ENCODE peak calls at places on chromosome 17, in ten cellular contexts. H is breast epithelium; C is CD8-positive, alpha-beta T cell; Y is esophagus squamous epithelium; P is transverse colon; O is colonic mucosa; J is GM23248; X is Peyer's patch; I is brain microvascular endothelial cell; B is tibial artery. M is an unnamed sample.
A peak's percentile ranks its signal among the peaks of the same experiment; 100 is the strongest.

GRCh38 chr17:69142473-69142802 is 743 bp upstream of the ABCA6 start:
- DNase-seq in H (no peak), C (no peak), Y (no peak), P (no peak), O (no peak), J (peak; percentile 77), X (no peak), I (peak; percentile 25), B (no peak), M (no peak)

GRCh38 chr17:78873519-78874340 is 29.3 kb downstream of the CEP295NL start:
- DNase-seq in H (no peak), C (no peak), Y (no peak), P (no peak), O (no peak), J (no peak), X (no peak), I (peak; percentile 21), B (no peak), M (no peak)

GRCh38 chr17:64092952-64093451 is 36.9 kb downstream of the ERN1 start:
- DNase-seq in H (no peak), C (no peak), Y (no peak), P (no peak), O (no peak), J (no peak), X (no peak), I (no peak), B (no peak), M (no peak)

GRCh38 chr17:8948462-8948861 is 17.0 kb downstream of the PIK3R5 start:
- DNase-seq in H (no peak), C (no peak), Y (no peak), P (no peak), O (no peak), J (no peak), X (no peak), I (no peak), B (no peak), M (no peak)

GRCh38 chr17:66715745-66716156 is 119.2 kb upstream of the CACNG5 start:
- DNase-seq in H (no peak), C (no peak), Y (no peak), P (no peak), O (peak; percentile 46), J (peak; percentile 76), X (no peak), I (peak; percentile 68), B (no peak), M (no peak)

GRCh38 chr17:44559288-44560249 is 2.3 kb downstream of the FZD2 start:
- DNase-seq in H (no peak), C (no peak), Y (no peak), P (no peak), O (no peak), J (peak; percentile 33), X (no peak), I (no peak), B (no peak), M (no peak)

GRCh38 chr17:18235743-18236256 is 10.4 kb downstream of the LLGL1 start:
- DNase-seq in H (peak; percentile 61), C (no peak), Y (no peak), P (no peak), O (no peak), J (peak; percentile 72), X (no peak), I (peak; percentile 43), B (no peak), M (no peak)

GRCh38 chr17:40622509-40622928 is 25.1 kb downstream of the SMARCE1 start:
- DNase-seq in H (no peak), C (no peak), Y (no peak), P (no peak), O (no peak), J (no peak), X (no peak), I (no peak), B (no peak), M (no peak)

GRCh38 chr17:45857977-45858708 is 13.5 kb downstream of the SPPL2C start:
- DNase-seq in H (no peak), C (no peak), Y (no peak), P (no peak), O (no peak), J (peak; percentile 54), X (no peak), I (peak; percentile 22), B (no peak), M (no peak)

GRCh38 chr17:45405250-45406086 is 27.2 kb downstream of the ARHGAP27 start:
- DNase-seq in H (no peak), C (no peak), Y (no peak), P (peak; percentile 89), O (peak; percentile 91), J (peak; percentile 40), X (peak; percentile 95), I (no peak), B (no peak), M (peak; percentile 56)

GRCh38 chr17:72743037-72743467 is 349.4 kb downstream of the SLC39A11 start:
- DNase-seq in H (no peak), C (no peak), Y (no peak), P (no peak), O (no peak), J (no peak), X (no peak), I (no peak), B (no peak), M (no peak)

GRCh38 chr17:55527520-55528118 is 16.4 kb upstream of the SMIM36 start:
- DNase-seq in H (no peak), C (no peak), Y (no peak), P (no peak), O (no peak), J (peak; percentile 74), X (no peak), I (peak; percentile 47), B (peak; percentile 30), M (no peak)

GRCh38 chr17:51085150-51085805 is 35.4 kb downstream of the SPAG9 start:
- DNase-seq in H (no peak), C (no peak), Y (no peak), P (no peak), O (no peak), J (peak; percentile 43), X (no peak), I (no peak), B (no peak), M (no peak)

GRCh38 chr17:67431210-67432015 is 54.3 kb downstream of the PITPNC1 start:
- DNase-seq in H (no peak), C (no peak), Y (no peak), P (no peak), O (no peak), J (peak; percentile 91), X (no peak), I (peak; percentile 74), B (no peak), M (no peak)

GRCh38 chr17:31171711-31172110 is 76.9 kb downstream of the NF1 start:
- DNase-seq in H (no peak), C (no peak), Y (no peak), P (no peak), O (no peak), J (peak; percentile 23), X (no peak), I (no peak), B (no peak), M (no peak)

GRCh38 chr17:10556301-10557005 is 7.0 kb upstream of the MYH2 start:
- DNase-seq in H (no peak), C (no peak), Y (no peak), P (no peak), O (no peak), J (peak; percentile 46), X (no peak), I (no peak), B (no peak), M (no peak)

GRCh38 chr17:35930211-35931065 is at the start of gene RDM1:
- DNase-seq in H (peak; percentile 19), C (peak; percentile 65), Y (no peak), P (peak; percentile 74), O (peak; percentile 88), J (peak; percentile 58), X (peak; percentile 79), I (peak; percentile 53), B (peak; percentile 28), M (peak; percentile 61)

DNA sequence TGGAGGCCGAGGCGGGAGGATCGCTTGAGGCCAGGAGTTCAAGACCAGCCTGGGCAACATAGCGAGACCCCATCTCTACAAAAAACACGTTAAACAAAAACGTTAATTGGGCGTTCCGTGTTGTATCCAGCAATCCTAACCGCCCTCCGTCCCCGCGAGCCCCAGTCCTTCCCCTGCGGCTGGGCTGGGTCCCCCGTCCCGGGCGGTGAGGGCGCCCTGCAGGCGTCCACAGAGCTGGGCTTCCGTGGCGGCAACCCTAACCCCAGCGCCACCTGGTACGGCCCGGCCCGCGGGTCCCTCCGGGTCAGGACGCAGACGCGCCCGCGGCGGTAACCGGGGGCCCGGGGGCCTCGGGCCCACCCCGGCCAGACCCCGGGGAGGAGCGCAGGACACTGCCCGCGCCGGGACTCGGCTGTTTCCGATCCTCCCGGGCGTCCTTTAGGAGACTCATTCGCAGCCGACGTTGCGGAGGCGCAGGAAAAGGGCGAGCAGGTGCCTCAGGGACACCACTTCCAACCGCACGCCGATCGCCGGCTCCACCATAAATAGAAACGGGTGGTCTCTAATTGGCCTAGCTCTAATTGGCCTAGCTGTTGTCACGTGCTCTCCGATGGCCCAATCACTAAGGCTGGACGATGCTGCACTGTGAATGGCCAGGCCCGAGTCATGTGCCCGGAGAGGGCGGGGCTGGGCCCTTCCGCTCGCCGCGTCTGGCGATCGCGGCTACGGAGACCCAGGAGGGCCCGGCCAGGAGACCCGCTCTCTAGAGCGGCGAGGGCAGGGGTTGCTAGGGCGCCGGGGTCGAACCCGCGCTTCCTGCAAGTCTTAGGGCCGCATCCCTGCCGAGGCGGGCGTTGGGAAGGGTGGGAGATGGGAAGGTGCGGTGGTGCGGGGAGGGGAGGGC is 19.0 kb upstream of the CSNK1D start:
- DNase-seq in H (peak; percentile 98), C (peak; percentile 88), Y (peak; percentile 81), P (peak; percentile 97), O (peak; percentile 95), J (peak; percentile 99), X (peak; percentile 98), I (peak; percentile 99), B (peak; percentile 97), M (peak; percentile 98)
- H3K27ac ChIP-seq in H (peak overlapping the region; percentile 96), C (peak overlapping the region; percentile 88), Y (peak overlapping the region; percentile 100), P (peak overlapping the region; percentile 98), O (peak overlapping the region; percentile 87), J (peak overlapping the region; percentile 84), X (peak overlapping the region; percentile 99), I (peak overlapping the region; percentile 90), B (peak overlapping the region; percentile 97), M (peak overlapping the region; percentile 95)

GRCh38 chr17:28641579-28641978 is 3.4 kb downstream of the BLTP2 start:
- DNase-seq in H (no peak), C (no peak), Y (no peak), P (no peak), O (no peak), J (no peak), X (no peak), I (no peak), B (no peak), M (no peak)
- H3K36me3 ChIP-seq in H (peaks cover 17% of the 10 kb centered on the region), C (peaks cover 43% of the 10 kb centered on the region), Y (peaks cover 56% of the 10 kb centered on the region), P (peaks cover 55% of the 10 kb centered on the region), O (peaks cover 15% of the 10 kb centered on the region), J (peaks cover 62% of the 10 kb centered on the region), X (peaks cover 3% of the 10 kb centered on the region), I (peaks cover 66% of the 10 kb centered on the region), B (peaks cover 67% of the 10 kb centered on the region), M (peaks cover 71% of the 10 kb centered on the region)

GRCh38 chr17:74447628-74448159 is 15.8 kb downstream of the GPRC5C start:
- DNase-seq in H (no peak), C (no peak), Y (no peak), P (no peak), O (no peak), J (no peak), X (no peak), I (no peak), B (no peak), M (no peak)
- H3K27ac ChIP-seq in H (peak overlapping the region; percentile 90), C (no peak overlapping the region), Y (peak overlapping the region; percentile 69), P (no peak overlapping the region), O (no peak overlapping the region), J (no peak overlapping the region), X (no peak overlapping the region), I (no peak overlapping the region), B (peak overlapping the region; percentile 89), M (no peak overlapping the region)

GRCh38 chr17:75847595-75848522 is 3.7 kb upstream of the UNC13D start:
- DNase-seq in H (no peak), C (no peak), Y (no peak), P (no peak), O (no peak), J (no peak), X (no peak), I (no peak), B (no peak), M (no peak)
- H3K36me3 ChIP-seq in H (peaks cover 7% of the 10 kb centered on the region), C (peaks cover 47% of the 10 kb centered on the region), Y (peaks cover 49% of the 10 kb centered on the region), P (peaks cover 42% of the 10 kb centered on the region), O (peaks cover 32% of the 10 kb centered on the region), J (peaks cover 12% of the 10 kb centered on the region), X (no peaks in the 10 kb centered on the region), I (peaks cover 55% of the 10 kb centered on the region), B (peaks cover 69% of the 10 kb centered on the region), M (peaks cover 71% of the 10 kb centered on the region)

M was measured in lower lobe of right lung.